ENCODE peak calls at places on chromosomes 6 and 20, in ten cellular contexts. One of them, this sample, is unnamed.

GRCh38 chr6:42313038-42313437 is 95.4 kb upstream of the MRPS10 start:
- DNase-seq in GM23338: no peak
- DNase-seq in endothelial cell: no peak
- DNase-seq in GM12865: no peak
- DNase-seq in bronchial epithelial cell: no peak
- DNase-seq in uterus: no peak
- DNase-seq in fibroblast of pulmonary artery: peak; percentile 45
- DNase-seq in progenitor cell of endocrine pancreas: no peak
- DNase-seq in lung: no peak
- DNase-seq in fibroblast of lung: peak; percentile 48
- DNase-seq in this sample: no peak

GRCh38 chr20:3843490-3843889 is 3.1 kb upstream of the MAVS start:
- DNase-seq in bronchial epithelial cell: peak; percentile 49
- DNase-seq in fibroblast of lung: peak; percentile 91
- DNase-seq in GM12865: no peak
- DNase-seq in progenitor cell of endocrine pancreas: no peak
- DNase-seq in uterus: no peak
- DNase-seq in lung: no peak
- DNase-seq in fibroblast of pulmonary artery: peak; percentile 55
- DNase-seq in endothelial cell: no peak
- DNase-seq in GM23338: no peak
- DNase-seq in this sample: no peak

GRCh38 chr6:10725716-10726115 is 2.8 kb downstream of the TMEM14C start:
- DNase-seq in endothelial cell: no peak
- DNase-seq in lung: no peak
- DNase-seq in bronchial epithelial cell: no peak
- DNase-seq in GM12865: no peak
- DNase-seq in uterus: no peak
- DNase-seq in GM23338: no peak
- DNase-seq in fibroblast of pulmonary artery: no peak
- DNase-seq in fibroblast of lung: no peak
- DNase-seq in progenitor cell of endocrine pancreas: no peak
- DNase-seq in this sample: no peak

GRCh38 chr6:121932071-121933009 is 467.1 kb upstream of the HSF2 start:
- DNase-seq in progenitor cell of endocrine pancreas: no peak
- DNase-seq in fibroblast of pulmonary artery: peak; percentile 68
- DNase-seq in GM12865: no peak
- DNase-seq in lung: no peak
- DNase-seq in bronchial epithelial cell: peak; percentile 6
- DNase-seq in uterus: peak; percentile 20
- DNase-seq in endothelial cell: peak; percentile 26
- DNase-seq in fibroblast of lung: peak; percentile 76
- DNase-seq in GM23338: peak; percentile 86
- DNase-seq in this sample: no peak

GRCh38 chr6:161082215-161082614 is 90.6 kb downstream of the MAP3K4 start:
- DNase-seq in fibroblast of pulmonary artery: no peak
- DNase-seq in GM23338: no peak
- DNase-seq in endothelial cell: no peak
- DNase-seq in progenitor cell of endocrine pancreas: no peak
- DNase-seq in lung: no peak
- DNase-seq in fibroblast of lung: no peak
- DNase-seq in uterus: no peak
- DNase-seq in GM12865: no peak
- DNase-seq in bronchial epithelial cell: no peak
- DNase-seq in this sample: no peak

GRCh38 chr6:21354805-21355238 is 238.7 kb upstream of the SOX4 start:
- DNase-seq in GM23338: no peak
- DNase-seq in GM12865: peak; percentile 42
- DNase-seq in bronchial epithelial cell: no peak
- DNase-seq in lung: no peak
- DNase-seq in uterus: no peak
- DNase-seq in endothelial cell: no peak
- DNase-seq in progenitor cell of endocrine pancreas: no peak
- DNase-seq in fibroblast of pulmonary artery: no peak
- DNase-seq in fibroblast of lung: no peak
- DNase-seq in this sample: no peak

GRCh38 chr6:102309700-102310099 is 916.2 kb downstream of the GRIK2 start:
- DNase-seq in bronchial epithelial cell: no peak
- DNase-seq in endothelial cell: no peak
- DNase-seq in fibroblast of lung: no peak
- DNase-seq in fibroblast of pulmonary artery: no peak
- DNase-seq in GM12865: no peak
- DNase-seq in uterus: no peak
- DNase-seq in GM23338: no peak
- DNase-seq in progenitor cell of endocrine pancreas: no peak
- DNase-seq in lung: no peak
- DNase-seq in this sample: no peak

GRCh38 chr6:40997256-40997957 is 41.6 kb downstream of the UNC5CL start:
- DNase-seq in progenitor cell of endocrine pancreas: peak; percentile 24
- DNase-seq in fibroblast of lung: peak; percentile 53
- DNase-seq in bronchial epithelial cell: peak; percentile 74
- DNase-seq in GM12865: no peak
- DNase-seq in lung: peak; percentile 32
- DNase-seq in endothelial cell: peak; percentile 28
- DNase-seq in uterus: no peak
- DNase-seq in fibroblast of pulmonary artery: peak; percentile 68
- DNase-seq in GM23338: peak; percentile 97
- DNase-seq in this sample: no peak

DNA sequence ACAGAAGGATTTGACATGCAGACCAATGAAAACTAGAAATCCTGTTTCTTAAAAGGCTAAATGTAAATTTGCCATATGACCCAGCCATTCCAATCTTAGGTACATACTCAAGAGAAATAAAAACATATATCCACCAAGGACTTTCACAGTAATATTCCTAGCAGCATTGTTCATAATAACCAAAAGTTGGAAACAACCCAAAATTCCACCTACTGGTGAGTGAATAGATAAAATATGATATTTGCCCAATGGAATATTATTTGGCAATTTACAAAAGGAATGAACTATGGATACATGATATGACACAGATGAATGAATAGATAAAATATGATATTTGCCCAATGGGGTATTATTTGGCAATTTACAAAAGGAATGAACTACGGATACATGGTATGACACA is 22.7 kb downstream of the MTCL3 start:
- DNase-seq in progenitor cell of endocrine pancreas: no peak
- DNase-seq in GM23338: no peak
- DNase-seq in bronchial epithelial cell: peak; percentile 43
- DNase-seq in fibroblast of pulmonary artery: peak; percentile 45
- DNase-seq in endothelial cell: no peak
- DNase-seq in lung: no peak
- DNase-seq in fibroblast of lung: peak; percentile 15
- DNase-seq in uterus: no peak
- DNase-seq in GM12865: no peak
- DNase-seq in this sample: no peak
- TF ChIP-seq CTCF in progenitor cell of endocrine pancreas: no peak
- TF ChIP-seq CTCF in GM23338: no peak
- TF ChIP-seq CTCF in bronchial epithelial cell: no peak
- TF ChIP-seq CTCF in fibroblast of pulmonary artery: no peak
- TF ChIP-seq CTCF in endothelial cell: no peak
- TF ChIP-seq CTCF in lung: no peak
- TF ChIP-seq CTCF in fibroblast of lung: no peak
- TF ChIP-seq CTCF in uterus: no peak
- TF ChIP-seq CTCF in GM12865: no peak
- TF ChIP-seq CTCF in this sample: no peak

DNA sequence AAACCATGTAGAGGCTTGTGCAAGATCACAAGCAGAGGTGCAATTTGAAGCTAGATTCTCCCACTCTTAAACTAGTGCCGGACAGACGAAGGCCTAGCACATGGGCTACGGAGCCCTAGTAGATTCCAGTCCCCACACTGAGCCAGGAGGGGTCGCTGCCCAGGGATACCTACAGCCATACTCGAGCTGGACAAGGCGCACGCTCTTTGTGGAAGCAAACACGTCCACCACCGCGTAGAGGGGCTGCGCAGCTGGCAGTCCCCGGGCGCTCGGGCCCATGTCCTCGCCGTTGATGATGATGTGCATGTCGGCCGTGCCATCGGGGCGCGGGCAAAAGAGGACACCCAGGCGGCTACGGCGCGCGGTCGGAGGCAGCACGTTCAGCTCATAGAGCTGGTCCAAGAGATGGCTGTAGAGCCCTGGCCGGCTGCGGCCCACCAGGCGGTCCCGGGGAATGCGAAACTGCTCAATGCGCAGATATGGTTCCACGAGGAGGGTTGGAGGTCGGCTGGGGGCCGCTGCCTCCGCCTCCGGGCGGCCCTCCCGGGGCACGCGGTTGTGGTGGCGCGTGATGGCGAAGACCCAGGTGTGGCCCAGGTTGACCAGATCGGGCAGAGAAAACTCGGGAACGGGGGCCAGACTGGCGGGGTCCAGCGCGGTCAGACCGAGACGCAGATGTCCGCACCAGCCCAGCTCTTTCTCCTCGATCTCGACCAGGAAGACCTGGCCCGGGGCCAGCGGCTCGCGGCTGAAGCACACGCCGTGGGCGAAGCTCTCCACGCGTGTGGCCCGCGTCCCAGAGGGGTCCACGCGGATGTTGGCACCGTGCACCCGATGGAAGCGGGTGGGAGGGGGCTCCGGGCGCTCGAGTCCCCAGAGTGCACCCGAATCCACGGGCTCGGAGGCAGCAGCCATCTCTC is 671 bp downstream of the NEURL2 start:
- DNase-seq in GM12865: peak; percentile 35
- DNase-seq in bronchial epithelial cell: peak; percentile 54
- DNase-seq in progenitor cell of endocrine pancreas: peak; percentile 69
- DNase-seq in fibroblast of pulmonary artery: peak; percentile 86
- DNase-seq in lung: peak; percentile 83
- DNase-seq in GM23338: peak; percentile 92
- DNase-seq in fibroblast of lung: peak; percentile 85
- DNase-seq in uterus: peak; percentile 85
- DNase-seq in endothelial cell: peak; percentile 87
- DNase-seq in this sample: peak; percentile 39
- TF ChIP-seq CTCF in GM12865: peak; percentile 18
- TF ChIP-seq CTCF in bronchial epithelial cell: peak; percentile 70
- TF ChIP-seq CTCF in progenitor cell of endocrine pancreas: peak; percentile 77
- TF ChIP-seq CTCF in fibroblast of pulmonary artery: peak; percentile 77
- TF ChIP-seq CTCF in lung: peak; percentile 41
- TF ChIP-seq CTCF in GM23338: peak; percentile 76
- TF ChIP-seq CTCF in fibroblast of lung: peak; percentile 62
- TF ChIP-seq CTCF in uterus: peak; percentile 68
- TF ChIP-seq CTCF in endothelial cell: peak; percentile 59
- TF ChIP-seq CTCF in this sample: no peak

GRCh38 chr6:5997420-5998093 is 9.2 kb downstream of the NRN1 start:
- DNase-seq in GM12865: peak; percentile 23
- DNase-seq in uterus: no peak
- DNase-seq in endothelial cell: peak; percentile 61
- DNase-seq in fibroblast of pulmonary artery: no peak
- DNase-seq in fibroblast of lung: no peak
- DNase-seq in lung: no peak
- DNase-seq in progenitor cell of endocrine pancreas: no peak
- DNase-seq in bronchial epithelial cell: no peak
- DNase-seq in GM23338: peak; percentile 70
- DNase-seq in this sample: no peak

GRCh38 chr6:5994234-5994998 is 12.3 kb downstream of the NRN1 start:
- DNase-seq in lung: no peak
- DNase-seq in progenitor cell of endocrine pancreas: no peak
- DNase-seq in uterus: no peak
- DNase-seq in GM23338: peak; percentile 70
- DNase-seq in bronchial epithelial cell: no peak
- DNase-seq in fibroblast of lung: no peak
- DNase-seq in GM12865: no peak
- DNase-seq in fibroblast of pulmonary artery: no peak
- DNase-seq in endothelial cell: no peak
- DNase-seq in this sample: no peak

GRCh38 chr6:5996701-5997419 is 9.9 kb downstream of the NRN1 start:
- DNase-seq in progenitor cell of endocrine pancreas: no peak
- DNase-seq in lung: no peak
- DNase-seq in endothelial cell: peak; percentile 52
- DNase-seq in fibroblast of lung: no peak
- DNase-seq in bronchial epithelial cell: no peak
- DNase-seq in GM23338: peak; percentile 64
- DNase-seq in GM12865: no peak
- DNase-seq in uterus: no peak
- DNase-seq in fibroblast of pulmonary artery: peak; percentile 25
- DNase-seq in this sample: no peak

GRCh38 chr6:5994999-5995698 is 11.6 kb downstream of the NRN1 start:
- DNase-seq in endothelial cell: no peak
- DNase-seq in GM23338: no peak
- DNase-seq in uterus: no peak
- DNase-seq in GM12865: no peak
- DNase-seq in lung: no peak
- DNase-seq in fibroblast of pulmonary artery: no peak
- DNase-seq in progenitor cell of endocrine pancreas: no peak
- DNase-seq in fibroblast of lung: no peak
- DNase-seq in bronchial epithelial cell: no peak
- DNase-seq in this sample: no peak

DNA sequence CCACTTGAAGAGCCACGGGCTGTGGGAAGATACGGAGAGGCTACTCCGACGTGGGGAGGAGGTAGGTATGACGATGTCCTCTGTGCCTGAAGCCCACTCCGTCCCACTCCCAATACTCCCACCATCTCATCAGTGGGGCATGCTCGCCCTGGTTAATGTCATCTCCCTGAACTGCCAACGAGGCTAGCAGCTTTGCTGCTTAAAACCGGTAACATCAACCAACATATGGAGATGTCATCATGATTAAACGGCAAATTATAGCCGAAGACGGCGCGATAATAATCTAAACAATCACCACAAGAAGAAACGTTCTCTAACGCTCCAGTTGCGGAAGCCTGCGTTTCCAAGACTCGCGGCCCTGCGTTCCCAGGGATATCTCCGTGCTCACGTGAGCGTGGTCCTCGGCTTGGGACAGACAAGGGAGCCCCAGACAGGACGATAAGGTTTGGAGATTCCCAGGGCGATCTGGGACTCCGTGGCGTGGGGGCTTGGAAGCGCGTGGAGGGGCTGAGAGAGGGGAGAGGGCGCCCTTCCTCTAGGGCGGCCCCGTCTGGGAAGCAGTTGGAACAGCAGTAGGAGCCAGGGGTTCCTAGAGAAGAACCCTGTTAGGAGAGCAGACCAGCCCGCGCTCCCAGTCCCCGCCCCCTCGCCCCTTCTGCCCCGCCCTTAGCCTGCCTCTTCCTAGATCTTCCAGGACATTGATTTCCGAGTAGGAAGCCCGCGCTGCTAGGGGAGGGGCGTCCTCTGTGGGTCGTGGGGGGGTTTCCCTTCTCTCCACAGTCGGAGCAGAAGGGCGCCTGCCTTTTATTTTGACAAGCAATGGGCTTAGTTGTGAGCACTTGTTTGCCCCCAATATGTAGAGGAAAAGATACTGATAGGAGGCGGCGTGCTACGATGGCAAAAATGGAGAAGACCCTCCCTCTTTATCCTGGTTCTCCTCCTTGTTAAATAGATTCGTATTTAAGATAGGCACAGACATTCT is 10.7 kb downstream of the NRN1 start:
- DNase-seq in GM12865: no peak
- DNase-seq in endothelial cell: peak; percentile 85
- DNase-seq in lung: peak; percentile 59
- DNase-seq in uterus: peak; percentile 65
- DNase-seq in fibroblast of lung: no peak
- DNase-seq in fibroblast of pulmonary artery: peak; percentile 11
- DNase-seq in GM23338: peak; percentile 92
- DNase-seq in bronchial epithelial cell: peak; percentile 4
- DNase-seq in progenitor cell of endocrine pancreas: peak; percentile 44
- DNase-seq in this sample: no peak
- TF ChIP-seq CTCF in GM12865: no peak
- TF ChIP-seq CTCF in endothelial cell: no peak
- TF ChIP-seq CTCF in lung: no peak
- TF ChIP-seq CTCF in uterus: peak; percentile 24
- TF ChIP-seq CTCF in fibroblast of lung: peak; percentile 43
- TF ChIP-seq CTCF in fibroblast of pulmonary artery: no peak
- TF ChIP-seq CTCF in GM23338: peak; percentile 61
- TF ChIP-seq CTCF in bronchial epithelial cell: peak; percentile 13
- TF ChIP-seq CTCF in progenitor cell of endocrine pancreas: peak; percentile 47
- TF ChIP-seq CTCF in this sample: no peak

DNA sequence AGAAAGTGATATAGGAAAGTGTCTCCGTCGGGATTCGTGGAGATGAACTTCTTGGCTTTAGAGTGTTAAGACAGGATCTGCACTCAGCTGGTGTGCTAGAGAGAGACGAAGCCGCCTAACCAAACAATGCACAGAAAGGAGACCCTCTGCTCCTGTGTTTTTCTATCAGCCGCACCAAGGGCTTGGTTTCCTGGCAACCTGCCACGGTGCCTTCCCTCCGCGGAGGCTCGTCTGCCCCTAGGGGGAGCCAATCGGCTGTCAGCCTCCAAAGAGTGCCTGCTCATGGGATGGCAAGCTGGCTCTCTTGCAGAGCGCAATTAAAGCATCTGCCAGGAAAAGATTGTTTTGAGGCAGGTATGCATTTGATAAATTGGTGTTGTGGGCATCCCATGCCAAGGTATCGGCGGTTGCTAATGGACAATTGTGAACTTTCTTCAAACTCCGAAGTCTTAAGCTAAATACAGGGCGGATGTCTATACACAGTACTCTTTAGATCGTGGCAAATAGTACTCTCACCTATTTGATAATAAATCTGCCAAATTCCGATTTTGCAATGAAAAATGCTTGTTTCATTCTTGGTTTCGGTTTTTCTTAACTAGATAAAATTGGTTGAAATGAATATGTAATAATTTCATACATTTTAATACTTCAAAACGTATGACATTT is 603.3 kb downstream of the RNF144B start:
- DNase-seq in GM23338: peak; percentile 91
- DNase-seq in endothelial cell: peak; percentile 90
- DNase-seq in fibroblast of lung: peak; percentile 55
- DNase-seq in fibroblast of pulmonary artery: peak; percentile 47
- DNase-seq in GM12865: peak; percentile 60
- DNase-seq in lung: peak; percentile 79
- DNase-seq in bronchial epithelial cell: peak; percentile 44
- DNase-seq in uterus: peak; percentile 47
- DNase-seq in progenitor cell of endocrine pancreas: peak; percentile 70
- DNase-seq in this sample: no peak
- TF ChIP-seq CTCF in GM23338: peak; percentile 75
- TF ChIP-seq CTCF in endothelial cell: peak; percentile 57
- TF ChIP-seq CTCF in fibroblast of lung: peak; percentile 39
- TF ChIP-seq CTCF in fibroblast of pulmonary artery: peak; percentile 49
- TF ChIP-seq CTCF in GM12865: peak; percentile 62
- TF ChIP-seq CTCF in lung: peak; percentile 26
- TF ChIP-seq CTCF in bronchial epithelial cell: peak; percentile 89
- TF ChIP-seq CTCF in uterus: peak; percentile 38
- TF ChIP-seq CTCF in progenitor cell of endocrine pancreas: peak; percentile 76
- TF ChIP-seq CTCF in this sample: no peak

This sample was measured in activated B cell treated with CpG ODN at 0.5 μM for 24 hours.